ENCODE peak calls at places on chromosome 2, in six cellular contexts. O is amniotic epithelial cell, R is HT1080, M is T-helper 1 cell, N is NCI-H446 treated with DMSO at 0.1 percent for 48 hours, P is HCEC 1CT. L is an unnamed sample.

GRCh38 chr2:118185210-118186109 is 97.2 kb downstream of the INSIG2 start:
- DNase-seq in R (peak; percentile 37), O (peak; percentile 4), N (peak; percentile 14), P (peak; percentile 20), M (peak; percentile 24), L (no peak)

GRCh38 chr2:175001546-175001945 is 3.6 kb downstream of the CHN1 start:
- DNase-seq in P (no peak), M (no peak), N (peak; percentile 17), R (no peak), O (no peak), L (no peak)

GRCh38 chr2:224222320-224222719 is 179.6 kb downstream of the FAM124B start:
- DNase-seq in P (peak; percentile 53), M (no peak), R (peak; percentile 52), N (no peak), O (no peak), L (peak; percentile 20)

GRCh38 chr2:105747997-105748396 is 3.3 kb downstream of the NCK2 start:
- DNase-seq in O (no peak), P (no peak), N (no peak), M (no peak), R (no peak), L (no peak)

GRCh38 chr2:189933041-189933440 is 129.5 kb downstream of the MSTN start:
- DNase-seq in M (no peak), O (no peak), P (no peak), R (no peak), N (no peak), L (no peak)

GRCh38 chr2:1742300-1742679 is 2.0 kb downstream of the PXDN start:
- DNase-seq in O (peak; percentile 51), M (no peak), P (no peak), N (no peak), R (no peak), L (no peak)

GRCh38 chr2:104897515-104898184 is 43.7 kb downstream of the POU3F3 start:
- DNase-seq in M (no peak), P (no peak), O (peak; percentile 23), R (peak; percentile 63), N (no peak), L (no peak)

GRCh38 chr2:105761931-105762515 is 17.3 kb downstream of the NCK2 start:
- DNase-seq in O (no peak), P (no peak), N (no peak), M (no peak), R (no peak), L (no peak)